ENCODE peak calls at places on chromosome 11, in seven cellular contexts. B, D, K, X, Q, N and Y are unnamed samples.

GRCh38 chr11:104690243-104690642 is 208.0 kb downstream of the CASP12 start:
- DNase-seq in D (no peak), B (no peak), X (no peak), K (no peak), N (no peak), Q (no peak), Y (no peak)

GRCh38 chr11:117985953-117986887 is at the start of gene IL10RA:
- DNase-seq in N (peak), K (no peak), B (no peak), X (peak), D (peak), Q (peak), Y (no peak)

GRCh38 chr11:1150095-1150494 is 7.7 kb upstream of the MUC5AC start:
- DNase-seq in Q (no peak), K (no peak), D (no peak), N (no peak), X (no peak), B (no peak), Y (no peak)

GRCh38 chr11:67351275-67352005 is 1.9 kb downstream of the POLD4 start:
- DNase-seq in B (no peak), N (peak), X (peak), Q (peak), D (peak), K (no peak), Y (peak)

GRCh38 chr11:73308003-73308962 is at the start of gene ARHGEF17:
- DNase-seq in K (no peak), D (peak), Q (peak), X (peak), N (peak), B (no peak), Y (peak)

GRCh38 chr11:128324051-128324481 is 263.3 kb downstream of the ETS1 start:
- DNase-seq in Q (no peak), B (no peak), K (no peak), N (no peak), X (no peak), D (no peak), Y (no peak)

GRCh38 chr11:74754507-74755255 is 6.0 kb downstream of the RNF169 start:
- DNase-seq in N (peak), D (no peak), B (peak), X (peak), K (no peak), Q (no peak), Y (peak)

GRCh38 chr11:22465620-22466019 is 127.4 kb downstream of the SLC17A6 start:
- DNase-seq in B (no peak), Q (no peak), N (no peak), X (no peak), D (no peak), K (no peak), Y (no peak)